ENCODE peak calls at places on chromosome 6, in eight cellular contexts. One of them, this sample, is unnamed.

GRCh38 chr6:24495516-24495847 is 713 bp downstream of the ALDH5A1 start:
- DNase-seq in stimulated activated CD4-positive, alpha-beta T cell treated with anti-CD3 and anti-CD28 coated beads, Interleukin-1b, Interleukin-23, amount 100 ng/mL, for 24 hours: peak; percentile 38
- DNase-seq in left colon: peak; percentile 76
- DNase-seq in stimulated activated CD8-positive, alpha-beta memory T cell treated with anti-CD3 and anti-CD28 coated beads, Interleukin-7, amount 100 ng/mL, for 1 hour: peak; percentile 4
- DNase-seq in activated CD8-positive, alpha-beta memory T cell treated with anti-CD3 and anti-CD28 coated beads for 48 hours: no peak
- DNase-seq in AG09309: no peak
- DNase-seq in left ventricle myocardium superior: peak; percentile 63
- DNase-seq in activated gamma-delta T cell treated with Interleukin-2 at 50 U/mL for 16 hours: peak; percentile 29
- DNase-seq in this sample: peak; percentile 53

GRCh38 chr6:35415065-35415880 is 36.9 kb upstream of the FANCE start:
- DNase-seq in left colon: peak; percentile 69
- DNase-seq in stimulated activated CD4-positive, alpha-beta T cell treated with anti-CD3 and anti-CD28 coated beads, Interleukin-1b, Interleukin-23, amount 100 ng/mL, for 24 hours: no peak
- DNase-seq in activated gamma-delta T cell treated with Interleukin-2 at 50 U/mL for 16 hours: no peak
- DNase-seq in activated CD8-positive, alpha-beta memory T cell treated with anti-CD3 and anti-CD28 coated beads for 48 hours: no peak
- DNase-seq in stimulated activated CD8-positive, alpha-beta memory T cell treated with anti-CD3 and anti-CD28 coated beads, Interleukin-7, amount 100 ng/mL, for 1 hour: no peak
- DNase-seq in left ventricle myocardium superior: peak; percentile 75
- DNase-seq in AG09309: peak; percentile 72
- DNase-seq in this sample: peak; percentile 85

GRCh38 chr6:36758516-36759176 is 61.0 kb downstream of the RAB44 start:
- DNase-seq in activated gamma-delta T cell treated with Interleukin-2 at 50 U/mL for 16 hours: no peak
- DNase-seq in left colon: peak; percentile 82
- DNase-seq in AG09309: no peak
- DNase-seq in stimulated activated CD8-positive, alpha-beta memory T cell treated with anti-CD3 and anti-CD28 coated beads, Interleukin-7, amount 100 ng/mL, for 1 hour: no peak
- DNase-seq in left ventricle myocardium superior: no peak
- DNase-seq in activated CD8-positive, alpha-beta memory T cell treated with anti-CD3 and anti-CD28 coated beads for 48 hours: no peak
- DNase-seq in stimulated activated CD4-positive, alpha-beta T cell treated with anti-CD3 and anti-CD28 coated beads, Interleukin-1b, Interleukin-23, amount 100 ng/mL, for 24 hours: no peak
- DNase-seq in this sample: no peak

GRCh38 chr6:33985947-33986346 is 159.9 kb downstream of the GRM4 start:
- DNase-seq in stimulated activated CD4-positive, alpha-beta T cell treated with anti-CD3 and anti-CD28 coated beads, Interleukin-1b, Interleukin-23, amount 100 ng/mL, for 24 hours: no peak
- DNase-seq in left ventricle myocardium superior: no peak
- DNase-seq in stimulated activated CD8-positive, alpha-beta memory T cell treated with anti-CD3 and anti-CD28 coated beads, Interleukin-7, amount 100 ng/mL, for 1 hour: no peak
- DNase-seq in left colon: peak; percentile 1
- DNase-seq in AG09309: no peak
- DNase-seq in activated CD8-positive, alpha-beta memory T cell treated with anti-CD3 and anti-CD28 coated beads for 48 hours: no peak
- DNase-seq in activated gamma-delta T cell treated with Interleukin-2 at 50 U/mL for 16 hours: no peak
- DNase-seq in this sample: no peak

GRCh38 chr6:19478992-19479391 is 358.2 kb upstream of the ID4 start:
- DNase-seq in activated CD8-positive, alpha-beta memory T cell treated with anti-CD3 and anti-CD28 coated beads for 48 hours: no peak
- DNase-seq in left ventricle myocardium superior: no peak
- DNase-seq in stimulated activated CD4-positive, alpha-beta T cell treated with anti-CD3 and anti-CD28 coated beads, Interleukin-1b, Interleukin-23, amount 100 ng/mL, for 24 hours: no peak
- DNase-seq in activated gamma-delta T cell treated with Interleukin-2 at 50 U/mL for 16 hours: no peak
- DNase-seq in stimulated activated CD8-positive, alpha-beta memory T cell treated with anti-CD3 and anti-CD28 coated beads, Interleukin-7, amount 100 ng/mL, for 1 hour: no peak
- DNase-seq in left colon: no peak
- DNase-seq in AG09309: no peak
- DNase-seq in this sample: no peak

GRCh38 chr6:152378154-152378553 is 259.0 kb downstream of the SYNE1 start:
- DNase-seq in left colon: no peak
- DNase-seq in AG09309: no peak
- DNase-seq in left ventricle myocardium superior: no peak
- DNase-seq in stimulated activated CD4-positive, alpha-beta T cell treated with anti-CD3 and anti-CD28 coated beads, Interleukin-1b, Interleukin-23, amount 100 ng/mL, for 24 hours: no peak
- DNase-seq in stimulated activated CD8-positive, alpha-beta memory T cell treated with anti-CD3 and anti-CD28 coated beads, Interleukin-7, amount 100 ng/mL, for 1 hour: no peak
- DNase-seq in activated gamma-delta T cell treated with Interleukin-2 at 50 U/mL for 16 hours: no peak
- DNase-seq in activated CD8-positive, alpha-beta memory T cell treated with anti-CD3 and anti-CD28 coated beads for 48 hours: no peak
- DNase-seq in this sample: no peak

GRCh38 chr6:689223-689622 is 3.7 kb downstream of the EXOC2 start:
- DNase-seq in AG09309: no peak
- DNase-seq in activated CD8-positive, alpha-beta memory T cell treated with anti-CD3 and anti-CD28 coated beads for 48 hours: no peak
- DNase-seq in stimulated activated CD4-positive, alpha-beta T cell treated with anti-CD3 and anti-CD28 coated beads, Interleukin-1b, Interleukin-23, amount 100 ng/mL, for 24 hours: no peak
- DNase-seq in activated gamma-delta T cell treated with Interleukin-2 at 50 U/mL for 16 hours: no peak
- DNase-seq in left ventricle myocardium superior: no peak
- DNase-seq in left colon: no peak
- DNase-seq in stimulated activated CD8-positive, alpha-beta memory T cell treated with anti-CD3 and anti-CD28 coated beads, Interleukin-7, amount 100 ng/mL, for 1 hour: no peak
- DNase-seq in this sample: no peak

GRCh38 chr6:149938571-149939462 is 3.0 kb upstream of the ULBP2 start:
- DNase-seq in stimulated activated CD4-positive, alpha-beta T cell treated with anti-CD3 and anti-CD28 coated beads, Interleukin-1b, Interleukin-23, amount 100 ng/mL, for 24 hours: no peak
- DNase-seq in left ventricle myocardium superior: no peak
- DNase-seq in activated gamma-delta T cell treated with Interleukin-2 at 50 U/mL for 16 hours: no peak
- DNase-seq in stimulated activated CD8-positive, alpha-beta memory T cell treated with anti-CD3 and anti-CD28 coated beads, Interleukin-7, amount 100 ng/mL, for 1 hour: no peak
- DNase-seq in AG09309: no peak
- DNase-seq in left colon: peak; percentile 31
- DNase-seq in activated CD8-positive, alpha-beta memory T cell treated with anti-CD3 and anti-CD28 coated beads for 48 hours: no peak
- DNase-seq in this sample: no peak

GRCh38 chr6:52046456-52046855 is 41.0 kb downstream of the PKHD1 start:
- DNase-seq in stimulated activated CD4-positive, alpha-beta T cell treated with anti-CD3 and anti-CD28 coated beads, Interleukin-1b, Interleukin-23, amount 100 ng/mL, for 24 hours: no peak
- DNase-seq in AG09309: no peak
- DNase-seq in activated CD8-positive, alpha-beta memory T cell treated with anti-CD3 and anti-CD28 coated beads for 48 hours: no peak
- DNase-seq in activated gamma-delta T cell treated with Interleukin-2 at 50 U/mL for 16 hours: no peak
- DNase-seq in left colon: no peak
- DNase-seq in stimulated activated CD8-positive, alpha-beta memory T cell treated with anti-CD3 and anti-CD28 coated beads, Interleukin-7, amount 100 ng/mL, for 1 hour: no peak
- DNase-seq in left ventricle myocardium superior: no peak
- DNase-seq in this sample: no peak

This sample was measured in mucosa of gallbladder.